ENCODE peak calls at places on chromosomes 5 and 9, in six cellular contexts. One of them, this sample, is unnamed.

GRCh38 chr5:97266576-97266975 is 83.5 kb upstream of the RIOK2 start:
- DNase-seq in A549: no peak
- DNase-seq in pancreas: no peak
- DNase-seq in A673: no peak
- DNase-seq in CD8-positive, alpha-beta memory T cell: no peak
- DNase-seq in MM.1S: no peak
- DNase-seq in this sample: peak; percentile 59

GRCh38 chr9:78811562-78812276 is 514.8 kb downstream of the PSAT1 start:
- DNase-seq in A549: no peak
- DNase-seq in CD8-positive, alpha-beta memory T cell: no peak
- DNase-seq in pancreas: no peak
- DNase-seq in MM.1S: no peak
- DNase-seq in A673: no peak
- DNase-seq in this sample: no peak

GRCh38 chr5:103744159-103744558 is 181.6 kb upstream of the NUDT12 start:
- DNase-seq in MM.1S: no peak
- DNase-seq in A549: no peak
- DNase-seq in CD8-positive, alpha-beta memory T cell: no peak
- DNase-seq in pancreas: no peak
- DNase-seq in A673: no peak
- DNase-seq in this sample: no peak

GRCh38 chr5:170300361-170301013 is 2.9 kb upstream of the LCP2 start:
- DNase-seq in pancreas: no peak
- DNase-seq in A673: no peak
- DNase-seq in MM.1S: no peak
- DNase-seq in CD8-positive, alpha-beta memory T cell: no peak
- DNase-seq in A549: no peak
- DNase-seq in this sample: no peak

GRCh38 chr5:85628153-85628552 is 989.6 kb upstream of the COX7C start:
- DNase-seq in MM.1S: no peak
- DNase-seq in pancreas: no peak
- DNase-seq in CD8-positive, alpha-beta memory T cell: no peak
- DNase-seq in A549: no peak
- DNase-seq in A673: no peak
- DNase-seq in this sample: no peak

GRCh38 chr9:126211441-126212074 is 115.1 kb upstream of the MVB12B start:
- DNase-seq in A549: no peak
- DNase-seq in pancreas: no peak
- DNase-seq in CD8-positive, alpha-beta memory T cell: no peak
- DNase-seq in A673: no peak
- DNase-seq in MM.1S: no peak
- DNase-seq in this sample: no peak

GRCh38 chr5:53392073-53392472 is 88.4 kb upstream of the FST start:
- DNase-seq in A549: no peak
- DNase-seq in MM.1S: no peak
- DNase-seq in CD8-positive, alpha-beta memory T cell: no peak
- DNase-seq in pancreas: no peak
- DNase-seq in A673: no peak
- DNase-seq in this sample: no peak

GRCh38 chr9:113501129-113501686 is 37.7 kb downstream of the RGS3 start:
- DNase-seq in A673: no peak
- DNase-seq in pancreas: no peak
- DNase-seq in CD8-positive, alpha-beta memory T cell: no peak
- DNase-seq in A549: no peak
- DNase-seq in MM.1S: no peak
- DNase-seq in this sample: no peak

GRCh38 chr5:137693307-137693950 is 42.5 kb downstream of the KLHL3 start:
- DNase-seq in A673: no peak
- DNase-seq in pancreas: no peak
- DNase-seq in A549: no peak
- DNase-seq in MM.1S: no peak
- DNase-seq in CD8-positive, alpha-beta memory T cell: no peak
- DNase-seq in this sample: no peak

GRCh38 chr9:91273853-91274552 is 87.7 kb downstream of the AUH start:
- DNase-seq in A673: no peak
- DNase-seq in MM.1S: peak; percentile 55
- DNase-seq in CD8-positive, alpha-beta memory T cell: no peak
- DNase-seq in pancreas: no peak
- DNase-seq in A549: no peak
- DNase-seq in this sample: no peak

GRCh38 chr5:179700401-179700918 is 1.7 kb downstream of the CANX start:
- DNase-seq in A673: peak; percentile 14
- DNase-seq in A549: no peak
- DNase-seq in CD8-positive, alpha-beta memory T cell: no peak
- DNase-seq in MM.1S: no peak
- DNase-seq in pancreas: no peak
- DNase-seq in this sample: no peak

DNA sequence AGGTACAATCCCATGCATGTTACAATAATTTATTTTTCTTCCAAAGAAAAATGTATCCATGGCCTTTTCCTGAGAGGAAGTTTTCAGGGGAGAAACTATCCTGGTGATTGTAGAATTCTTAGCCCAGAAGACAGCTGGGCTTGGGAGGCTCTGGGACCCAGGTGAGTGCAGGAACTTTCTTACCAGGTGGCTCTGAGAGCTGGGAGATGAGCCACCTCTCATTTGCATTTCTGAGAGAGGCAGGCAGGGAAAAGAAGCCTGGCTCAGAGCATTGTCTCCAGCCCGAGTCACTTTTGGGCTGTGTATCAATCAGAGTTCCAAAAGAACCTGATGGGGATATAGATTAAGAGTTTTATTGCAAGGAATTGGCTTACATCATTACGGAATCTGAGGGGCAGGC is 52.7 kb downstream of the ALG2 start:
- DNase-seq in CD8-positive, alpha-beta memory T cell: no peak
- DNase-seq in A549: no peak
- DNase-seq in pancreas: no peak
- DNase-seq in MM.1S: no peak
- DNase-seq in A673: no peak
- DNase-seq in this sample: no peak
- H3K27ac ChIP-seq in CD8-positive, alpha-beta memory T cell: no peak overlapping the region
- H3K27ac ChIP-seq in A549: no peak overlapping the region
- H3K27ac ChIP-seq in pancreas: no peak overlapping the region
- H3K27ac ChIP-seq in MM.1S: no peak overlapping the region
- H3K27ac ChIP-seq in A673: no peak overlapping the region
- H3K27ac ChIP-seq in this sample: no peak overlapping the region

GRCh38 chr5:124738751-124739559 is 7.5 kb downstream of the ZNF608 start:
- DNase-seq in A549: no peak
- DNase-seq in MM.1S: no peak
- DNase-seq in CD8-positive, alpha-beta memory T cell: no peak
- DNase-seq in pancreas: no peak
- DNase-seq in A673: peak; percentile 71
- DNase-seq in this sample: no peak
- H3K27ac ChIP-seq in A549: no peak overlapping the region
- H3K27ac ChIP-seq in MM.1S: no peak overlapping the region
- H3K27ac ChIP-seq in CD8-positive, alpha-beta memory T cell: no peak overlapping the region
- H3K27ac ChIP-seq in pancreas: no peak overlapping the region
- H3K27ac ChIP-seq in A673: no peak overlapping the region
- H3K27ac ChIP-seq in this sample: peak overlapping the region; percentile 51

GRCh38 chr9:83656032-83656680 is 33.2 kb downstream of the IDNK start:
- DNase-seq in CD8-positive, alpha-beta memory T cell: no peak
- DNase-seq in pancreas: no peak
- DNase-seq in A549: no peak
- DNase-seq in A673: no peak
- DNase-seq in MM.1S: no peak
- DNase-seq in this sample: no peak
- H3K27ac ChIP-seq in CD8-positive, alpha-beta memory T cell: no peak overlapping the region
- H3K27ac ChIP-seq in pancreas: no peak overlapping the region
- H3K27ac ChIP-seq in A549: no peak overlapping the region
- H3K27ac ChIP-seq in A673: no peak overlapping the region
- H3K27ac ChIP-seq in MM.1S: no peak overlapping the region
- H3K27ac ChIP-seq in this sample: no peak overlapping the region

DNA sequence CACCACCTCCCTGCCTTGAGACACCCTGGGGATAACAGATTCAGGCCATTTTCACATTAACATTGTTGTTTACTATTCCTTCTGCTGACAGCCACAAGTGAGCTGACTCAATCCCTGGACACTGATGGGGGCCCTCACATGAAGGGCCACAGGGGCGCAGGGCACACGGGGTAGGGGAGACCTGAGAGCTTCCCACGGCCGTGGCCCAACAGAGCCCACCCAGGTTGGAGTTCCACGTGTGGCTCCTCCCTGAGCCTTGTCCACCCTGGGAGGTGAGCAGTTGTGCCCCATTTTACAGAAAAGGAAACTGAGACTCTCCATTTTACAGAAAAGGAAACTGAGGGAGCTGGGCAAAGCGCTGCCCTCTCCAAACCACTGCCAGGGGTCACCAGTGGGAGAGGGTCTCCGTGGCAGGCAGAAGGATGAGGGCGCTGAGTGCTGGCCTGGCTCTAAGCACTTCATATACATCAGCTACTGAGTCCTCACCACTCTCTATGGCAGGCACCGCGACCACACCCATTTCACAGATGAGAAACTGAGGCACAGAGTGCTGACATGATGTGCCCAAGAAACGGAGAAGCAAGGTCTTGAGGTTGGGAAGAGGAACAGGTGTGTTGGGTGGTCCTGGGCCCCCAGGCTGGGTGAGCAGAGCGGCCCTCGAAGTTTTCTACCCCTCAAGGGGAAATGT is 2.3 kb downstream of the NINJ1 start:
- DNase-seq in A549: no peak
- DNase-seq in pancreas: no peak
- DNase-seq in CD8-positive, alpha-beta memory T cell: no peak
- DNase-seq in MM.1S: no peak
- DNase-seq in A673: no peak
- DNase-seq in this sample: no peak
- H3K27ac ChIP-seq in A549: peak overlapping the region; percentile 91
- H3K27ac ChIP-seq in pancreas: no peak overlapping the region
- H3K27ac ChIP-seq in CD8-positive, alpha-beta memory T cell: no peak overlapping the region
- H3K27ac ChIP-seq in MM.1S: no peak overlapping the region
- H3K27ac ChIP-seq in A673: no peak overlapping the region
- H3K27ac ChIP-seq in this sample: peak overlapping the region; percentile 53

DNA sequence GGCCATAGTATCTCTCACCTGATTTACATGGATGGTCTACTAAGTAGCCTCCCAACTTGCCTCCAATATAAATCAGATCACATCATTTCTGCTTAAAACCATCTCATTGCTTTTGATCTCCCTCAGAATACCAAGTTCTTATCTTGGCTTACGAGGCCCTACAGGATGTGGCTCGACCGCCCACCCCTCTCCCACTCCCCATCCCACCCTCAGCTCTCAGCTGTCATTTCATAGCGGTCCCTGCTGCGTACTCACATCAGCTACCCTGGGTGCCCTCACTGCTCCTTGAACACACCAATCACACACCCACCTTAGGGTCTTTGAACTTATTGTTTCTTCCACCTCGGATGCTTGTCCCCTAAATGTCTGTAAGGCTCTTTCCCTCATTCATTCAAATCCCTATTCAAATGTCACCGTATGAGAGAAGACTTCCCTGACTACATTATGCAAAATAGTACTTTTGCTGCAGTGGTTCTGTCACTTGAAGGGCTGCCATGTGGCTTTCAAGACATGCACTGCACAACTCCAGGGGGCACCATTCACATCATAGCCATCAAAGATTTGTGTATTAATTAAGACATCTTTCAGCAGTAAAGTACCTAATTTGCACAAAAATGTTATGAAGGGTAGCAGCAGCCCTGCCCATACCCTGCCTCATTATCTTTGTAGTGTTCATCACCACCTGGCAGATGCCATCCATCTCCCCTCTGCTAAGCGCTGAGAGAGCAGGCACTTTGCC is 171.1 kb downstream of the ENC1 start:
- DNase-seq in A549: no peak
- DNase-seq in CD8-positive, alpha-beta memory T cell: no peak
- DNase-seq in pancreas: no peak
- DNase-seq in A673: no peak
- DNase-seq in MM.1S: no peak
- DNase-seq in this sample: no peak
- H3K27ac ChIP-seq in A549: no peak overlapping the region
- H3K27ac ChIP-seq in CD8-positive, alpha-beta memory T cell: no peak overlapping the region
- H3K27ac ChIP-seq in pancreas: no peak overlapping the region
- H3K27ac ChIP-seq in A673: no peak overlapping the region
- H3K27ac ChIP-seq in MM.1S: no peak overlapping the region
- H3K27ac ChIP-seq in this sample: no peak overlapping the region

This sample was measured in psoas muscle.